ENCODE peak calls at places on chromosomes 16 and 17, in nine cellular contexts. One of them, this sample, is unnamed.

GRCh38 chr16:35559911-35560636 is 2100.7 kb downstream of the TP53TG3F start:
- DNase-seq in tibial artery: no peak
- DNase-seq in heart right ventricle: no peak
- DNase-seq in H9: no peak
- DNase-seq in HFFc6: no peak
- DNase-seq in A549: no peak
- DNase-seq in lung: no peak
- DNase-seq in cardiac fibroblast: no peak
- DNase-seq in cardiac muscle cell: no peak
- DNase-seq in this sample: no peak

GRCh38 chr16:29675811-29676643 is 3.0 kb upstream of the QPRT start:
- DNase-seq in heart right ventricle: no peak
- DNase-seq in cardiac fibroblast: peak; percentile 51
- DNase-seq in H9: peak; percentile 67
- DNase-seq in A549: peak; percentile 46
- DNase-seq in tibial artery: no peak
- DNase-seq in cardiac muscle cell: peak; percentile 56
- DNase-seq in lung: no peak
- DNase-seq in HFFc6: no peak
- DNase-seq in this sample: no peak

GRCh38 chr17:58679263-58680037 is 12.4 kb downstream of the TEX14 start:
- DNase-seq in tibial artery: no peak
- DNase-seq in heart right ventricle: no peak
- DNase-seq in cardiac muscle cell: no peak
- DNase-seq in H9: peak; percentile 67
- DNase-seq in lung: no peak
- DNase-seq in cardiac fibroblast: peak; percentile 82
- DNase-seq in A549: peak; percentile 86
- DNase-seq in HFFc6: peak; percentile 57
- DNase-seq in this sample: no peak

GRCh38 chr17:76670708-76671122 is 27.2 kb upstream of the ST6GALNAC1 start:
- DNase-seq in cardiac muscle cell: no peak
- DNase-seq in H9: no peak
- DNase-seq in lung: no peak
- DNase-seq in heart right ventricle: no peak
- DNase-seq in cardiac fibroblast: no peak
- DNase-seq in tibial artery: no peak
- DNase-seq in HFFc6: no peak
- DNase-seq in A549: no peak
- DNase-seq in this sample: no peak

GRCh38 chr17:79732804-79733691 is 2.3 kb downstream of the ENPP7 start:
- DNase-seq in A549: no peak
- DNase-seq in lung: peak; percentile 35
- DNase-seq in H9: no peak
- DNase-seq in cardiac muscle cell: no peak
- DNase-seq in tibial artery: no peak
- DNase-seq in heart right ventricle: no peak
- DNase-seq in HFFc6: no peak
- DNase-seq in cardiac fibroblast: no peak
- DNase-seq in this sample: no peak

GRCh38 chr17:4604111-4604644 is 19.8 kb downstream of the SMTNL2 start:
- DNase-seq in HFFc6: peak; percentile 13
- DNase-seq in A549: no peak
- DNase-seq in tibial artery: no peak
- DNase-seq in cardiac fibroblast: peak; percentile 84
- DNase-seq in lung: no peak
- DNase-seq in cardiac muscle cell: peak; percentile 83
- DNase-seq in H9: no peak
- DNase-seq in heart right ventricle: peak; percentile 84
- DNase-seq in this sample: no peak

GRCh38 chr16:4947722-4948503 is 10.2 kb upstream of the SEC14L5 start:
- DNase-seq in cardiac muscle cell: no peak
- DNase-seq in H9: peak; percentile 81
- DNase-seq in A549: no peak
- DNase-seq in heart right ventricle: no peak
- DNase-seq in tibial artery: no peak
- DNase-seq in HFFc6: no peak
- DNase-seq in lung: no peak
- DNase-seq in cardiac fibroblast: no peak
- DNase-seq in this sample: no peak

GRCh38 chr17:65723356-65723928 is 162.0 kb upstream of the AXIN2 start:
- DNase-seq in heart right ventricle: no peak
- DNase-seq in cardiac fibroblast: peak; percentile 37
- DNase-seq in HFFc6: peak; percentile 3
- DNase-seq in H9: no peak
- DNase-seq in cardiac muscle cell: no peak
- DNase-seq in lung: no peak
- DNase-seq in tibial artery: no peak
- DNase-seq in A549: no peak
- DNase-seq in this sample: no peak

GRCh38 chr17:68777243-68777855 is 176.2 kb upstream of the FAM20A start:
- DNase-seq in cardiac muscle cell: peak; percentile 71
- DNase-seq in A549: peak; percentile 51
- DNase-seq in cardiac fibroblast: peak; percentile 91
- DNase-seq in H9: peak; percentile 69
- DNase-seq in HFFc6: peak; percentile 62
- DNase-seq in lung: no peak
- DNase-seq in heart right ventricle: peak; percentile 17
- DNase-seq in tibial artery: peak; percentile 57
- DNase-seq in this sample: no peak

GRCh38 chr16:87496101-87496801 is 3.4 kb upstream of the ZCCHC14 start:
- DNase-seq in cardiac muscle cell: no peak
- DNase-seq in heart right ventricle: no peak
- DNase-seq in cardiac fibroblast: no peak
- DNase-seq in tibial artery: no peak
- DNase-seq in A549: no peak
- DNase-seq in H9: no peak
- DNase-seq in lung: no peak
- DNase-seq in HFFc6: no peak
- DNase-seq in this sample: no peak

GRCh38 chr16:83675136-83675535 is 132.6 kb upstream of the HSBP1 start:
- DNase-seq in tibial artery: peak; percentile 30
- DNase-seq in A549: no peak
- DNase-seq in cardiac muscle cell: no peak
- DNase-seq in cardiac fibroblast: peak; percentile 2
- DNase-seq in HFFc6: no peak
- DNase-seq in heart right ventricle: no peak
- DNase-seq in H9: no peak
- DNase-seq in lung: no peak
- DNase-seq in this sample: no peak

GRCh38 chr17:19567216-19568015 is 33.8 kb downstream of the SLC47A1 start:
- DNase-seq in tibial artery: no peak
- DNase-seq in H9: peak; percentile 50
- DNase-seq in heart right ventricle: no peak
- DNase-seq in cardiac muscle cell: no peak
- DNase-seq in A549: no peak
- DNase-seq in cardiac fibroblast: no peak
- DNase-seq in HFFc6: no peak
- DNase-seq in lung: no peak
- DNase-seq in this sample: no peak

GRCh38 chr16:9955677-9956076 is 226.6 kb downstream of the GRIN2A start:
- DNase-seq in tibial artery: no peak
- DNase-seq in cardiac fibroblast: no peak
- DNase-seq in HFFc6: no peak
- DNase-seq in H9: no peak
- DNase-seq in lung: no peak
- DNase-seq in cardiac muscle cell: no peak
- DNase-seq in heart right ventricle: no peak
- DNase-seq in A549: no peak
- DNase-seq in this sample: no peak

GRCh38 chr16:66486773-66487579 is 59.9 kb downstream of the BEAN1 start:
- DNase-seq in heart right ventricle: no peak
- DNase-seq in H9: peak; percentile 17
- DNase-seq in lung: no peak
- DNase-seq in HFFc6: peak; percentile 82
- DNase-seq in cardiac fibroblast: peak; percentile 95
- DNase-seq in tibial artery: peak; percentile 64
- DNase-seq in cardiac muscle cell: no peak
- DNase-seq in A549: peak; percentile 33
- DNase-seq in this sample: no peak

GRCh38 chr17:4519361-4519788 is 20.7 kb downstream of the SPNS2 start:
- DNase-seq in heart right ventricle: peak; percentile 84
- DNase-seq in HFFc6: no peak
- DNase-seq in H9: no peak
- DNase-seq in lung: peak; percentile 70
- DNase-seq in tibial artery: peak; percentile 50
- DNase-seq in cardiac muscle cell: no peak
- DNase-seq in cardiac fibroblast: no peak
- DNase-seq in A549: no peak
- DNase-seq in this sample: no peak

GRCh38 chr17:74842146-74842598 is 17.5 kb downstream of the GRIN2C start:
- DNase-seq in lung: no peak
- DNase-seq in HFFc6: no peak
- DNase-seq in tibial artery: no peak
- DNase-seq in cardiac muscle cell: no peak
- DNase-seq in H9: no peak
- DNase-seq in heart right ventricle: no peak
- DNase-seq in A549: no peak
- DNase-seq in cardiac fibroblast: no peak
- DNase-seq in this sample: no peak
- TF ChIP-seq CTCF in lung: no peak
- TF ChIP-seq CTCF in HFFc6: no peak
- TF ChIP-seq CTCF in tibial artery: no peak
- TF ChIP-seq CTCF in cardiac muscle cell: no peak
- TF ChIP-seq CTCF in H9: no peak
- TF ChIP-seq CTCF in heart right ventricle: no peak
- TF ChIP-seq CTCF in A549: no peak
- TF ChIP-seq CTCF in cardiac fibroblast: no peak
- TF ChIP-seq CTCF in this sample: no peak

GRCh38 chr17:10626378-10626777 is 30.7 kb downstream of the MYH3 start:
- DNase-seq in cardiac muscle cell: no peak
- DNase-seq in tibial artery: no peak
- DNase-seq in cardiac fibroblast: no peak
- DNase-seq in HFFc6: no peak
- DNase-seq in H9: no peak
- DNase-seq in heart right ventricle: no peak
- DNase-seq in A549: no peak
- DNase-seq in lung: no peak
- DNase-seq in this sample: no peak

GRCh38 chr17:10631701-10632100 is 25.4 kb downstream of the MYH3 start:
- DNase-seq in heart right ventricle: no peak
- DNase-seq in tibial artery: no peak
- DNase-seq in A549: no peak
- DNase-seq in H9: no peak
- DNase-seq in cardiac fibroblast: no peak
- DNase-seq in lung: no peak
- DNase-seq in cardiac muscle cell: no peak
- DNase-seq in HFFc6: no peak
- DNase-seq in this sample: no peak

GRCh38 chr17:10631048-10631700 is 25.9 kb downstream of the MYH3 start:
- DNase-seq in HFFc6: peak; percentile 21
- DNase-seq in H9: peak; percentile 71
- DNase-seq in lung: no peak
- DNase-seq in tibial artery: no peak
- DNase-seq in cardiac muscle cell: peak; percentile 40
- DNase-seq in cardiac fibroblast: peak; percentile 43
- DNase-seq in A549: peak; percentile 44
- DNase-seq in heart right ventricle: no peak
- DNase-seq in this sample: no peak

GRCh38 chr17:10629706-10630105 is 27.4 kb downstream of the MYH3 start:
- DNase-seq in heart right ventricle: no peak
- DNase-seq in cardiac fibroblast: no peak
- DNase-seq in A549: no peak
- DNase-seq in H9: no peak
- DNase-seq in lung: no peak
- DNase-seq in cardiac muscle cell: no peak
- DNase-seq in tibial artery: no peak
- DNase-seq in HFFc6: no peak
- DNase-seq in this sample: no peak

DNA sequence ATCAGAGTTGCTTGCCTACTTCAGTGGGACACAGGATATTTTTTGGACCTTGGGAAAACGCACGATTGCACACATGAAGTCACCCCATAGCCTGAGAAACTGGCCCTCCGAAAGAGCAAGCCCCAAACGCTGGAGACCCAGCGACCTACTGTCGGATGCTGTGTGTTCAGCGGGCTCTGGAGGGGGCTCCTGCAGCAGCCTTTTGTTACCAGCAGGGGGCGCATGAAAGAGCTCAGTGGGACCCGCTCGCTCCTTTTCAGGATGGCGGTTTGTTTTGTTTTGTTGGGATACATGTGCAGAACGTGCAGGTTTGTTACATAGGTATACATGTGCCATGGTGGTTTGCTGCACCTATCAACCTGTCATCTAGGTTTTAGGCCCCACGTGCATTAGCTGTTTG is 28.4 kb downstream of the MYH3 start:
- DNase-seq in lung: no peak
- DNase-seq in heart right ventricle: no peak
- DNase-seq in H9: peak; percentile 76
- DNase-seq in cardiac fibroblast: no peak
- DNase-seq in tibial artery: no peak
- DNase-seq in cardiac muscle cell: no peak
- DNase-seq in A549: peak; percentile 28
- DNase-seq in HFFc6: no peak
- DNase-seq in this sample: no peak
- TF ChIP-seq CTCF in lung: no peak
- TF ChIP-seq CTCF in heart right ventricle: peak; percentile 21
- TF ChIP-seq CTCF in H9: peak; percentile 85
- TF ChIP-seq CTCF in cardiac fibroblast: peak; percentile 39
- TF ChIP-seq CTCF in tibial artery: no peak
- TF ChIP-seq CTCF in cardiac muscle cell: peak; percentile 32
- TF ChIP-seq CTCF in A549: peak; percentile 25
- TF ChIP-seq CTCF in HFFc6: peak; percentile 76
- TF ChIP-seq CTCF in this sample: peak; percentile 42

DNA sequence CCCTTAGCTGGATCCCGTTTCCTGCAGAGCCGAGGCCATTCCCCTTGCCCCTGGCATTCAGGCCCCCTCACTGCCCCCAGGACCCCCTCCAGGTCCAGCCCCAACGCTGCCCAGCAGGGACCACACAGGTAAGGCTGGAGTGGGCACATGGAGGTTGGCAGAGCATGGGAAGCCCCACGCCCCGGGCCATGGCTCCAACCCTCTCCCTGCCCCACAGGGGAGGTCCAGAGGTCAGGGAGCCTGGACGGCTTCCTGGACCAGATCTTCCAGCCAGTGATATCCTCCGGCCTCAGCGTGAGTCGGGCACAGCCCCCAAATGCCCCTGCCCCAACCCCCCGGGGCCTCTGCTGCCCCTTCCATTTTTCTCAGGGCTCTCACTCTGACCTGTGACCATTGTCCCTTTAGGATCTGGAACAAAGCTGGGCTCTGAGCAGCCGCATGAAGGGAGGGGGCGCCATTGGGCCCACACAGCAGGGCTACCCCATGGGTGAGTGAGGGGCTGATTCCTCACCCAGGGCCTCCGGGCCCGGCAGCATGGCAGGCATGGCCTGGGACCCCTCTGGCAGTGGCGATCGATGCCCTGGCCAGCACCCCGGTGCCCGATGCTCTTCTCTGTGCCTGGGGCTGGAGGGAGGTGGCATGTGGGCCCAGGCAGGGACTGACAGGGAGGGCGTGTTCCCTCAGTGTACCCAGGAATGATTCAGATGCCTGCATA is 18.5 kb upstream of the SMIM5 start:
- DNase-seq in tibial artery: no peak
- DNase-seq in cardiac fibroblast: no peak
- DNase-seq in A549: no peak
- DNase-seq in lung: no peak
- DNase-seq in heart right ventricle: no peak
- DNase-seq in H9: no peak
- DNase-seq in cardiac muscle cell: no peak
- DNase-seq in HFFc6: no peak
- DNase-seq in this sample: no peak
- TF ChIP-seq CTCF in tibial artery: no peak
- TF ChIP-seq CTCF in cardiac fibroblast: no peak
- TF ChIP-seq CTCF in A549: no peak
- TF ChIP-seq CTCF in lung: no peak
- TF ChIP-seq CTCF in heart right ventricle: no peak
- TF ChIP-seq CTCF in H9: no peak
- TF ChIP-seq CTCF in cardiac muscle cell: no peak
- TF ChIP-seq CTCF in HFFc6: no peak
- TF ChIP-seq CTCF in this sample: no peak

GRCh38 chr17:63826468-63827001 is 696 bp upstream of the PSMC5 start:
- DNase-seq in A549: no peak
- DNase-seq in cardiac muscle cell: peak; percentile 48
- DNase-seq in H9: no peak
- DNase-seq in heart right ventricle: no peak
- DNase-seq in HFFc6: peak; percentile 18
- DNase-seq in lung: no peak
- DNase-seq in cardiac fibroblast: peak; percentile 43
- DNase-seq in tibial artery: no peak
- DNase-seq in this sample: no peak
- TF ChIP-seq CTCF in A549: no peak
- TF ChIP-seq CTCF in cardiac muscle cell: no peak
- TF ChIP-seq CTCF in H9: no peak
- TF ChIP-seq CTCF in heart right ventricle: no peak
- TF ChIP-seq CTCF in HFFc6: peak; percentile 9
- TF ChIP-seq CTCF in lung: no peak
- TF ChIP-seq CTCF in cardiac fibroblast: no peak
- TF ChIP-seq CTCF in tibial artery: no peak
- TF ChIP-seq CTCF in this sample: no peak